ENCODE peak calls at places on chromosomes 2 and 18, in eight cellular contexts. S is mesothelial cell of epicardium, H is MM.1S, Q is progenitor cell of endocrine pancreas, E is nephron progenitor cell, W is right atrium auricular region, M is IMR-90, I is BJ. P is an unnamed sample.

GRCh38 chr2:150557020-150557644 is 69.7 kb upstream of the RND3 start:
- DNase-seq in M (no peak), H (no peak), S (no peak), Q (no peak), W (no peak), E (no peak), I (no peak), P (no peak)

GRCh38 chr2:120403261-120403660 is 57.3 kb downstream of the INHBB start:
- DNase-seq in E (no peak), I (no peak), W (no peak), S (no peak), M (no peak), H (no peak), Q (no peak), P (no peak)

GRCh38 chr2:60423066-60423465 is 130.4 kb downstream of the BCL11A start:
- DNase-seq in I (no peak), W (no peak), E (no peak), Q (no peak), M (no peak), S (no peak), H (no peak), P (no peak)

GRCh38 chr2:74527741-74528140 is 1.7 kb upstream of the DQX1 start:
- DNase-seq in H (no peak), I (no peak), Q (no peak), M (no peak), S (no peak), E (no peak), W (no peak), P (no peak)

GRCh38 chr2:37472959-37473358 is 128.5 kb downstream of the QPCT start:
- DNase-seq in Q (no peak), E (no peak), M (peak; percentile 81), W (no peak), I (no peak), H (no peak), S (no peak), P (peak; percentile 83)

GRCh38 chr2:128092656-128093055 is 1.7 kb downstream of the UGGT1 start:
- DNase-seq in H (no peak), E (no peak), W (no peak), I (no peak), S (no peak), M (no peak), Q (no peak), P (no peak)

GRCh38 chr2:5825686-5826085 is 133.5 kb downstream of the SOX11 start:
- DNase-seq in M (no peak), W (no peak), Q (no peak), S (no peak), H (no peak), I (no peak), E (no peak), P (no peak)

GRCh38 chr18:67517224-67517765 is 775 bp upstream of the DSEL start:
- DNase-seq in Q (no peak), E (no peak), S (no peak), I (no peak), W (peak; percentile 62), H (no peak), M (peak; percentile 25), P (no peak)

GRCh38 chr2:19711470-19712372 is 190.1 kb downstream of the TTC32 start:
- DNase-seq in H (peak; percentile 9), E (no peak), S (no peak), W (no peak), Q (no peak), M (peak; percentile 98), I (peak; percentile 98), P (peak; percentile 97)

GRCh38 chr18:2984703-2985261 is 28.2 kb downstream of the LPIN2 start:
- DNase-seq in W (no peak), I (no peak), Q (no peak), M (no peak), E (no peak), H (no peak), S (no peak), P (peak; percentile 32)

GRCh38 chr18:68484241-68484640 is 230.7 kb downstream of the TMX3 start:
- DNase-seq in W (no peak), I (no peak), H (no peak), M (peak; percentile 55), Q (no peak), S (no peak), E (no peak), P (peak; percentile 51)

GRCh38 chr2:208584387-208584965 is 177.9 kb downstream of the PTH2R start:
- DNase-seq in M (no peak), S (no peak), H (no peak), E (no peak), W (no peak), Q (no peak), I (no peak), P (no peak)

GRCh38 chr2:164287041-164287440 is 334.2 kb downstream of the GRB14 start:
- DNase-seq in M (no peak), H (no peak), I (no peak), W (no peak), E (no peak), Q (no peak), S (no peak), P (no peak)

GRCh38 chr2:200735061-200735460 is 76.6 kb upstream of the BZW1 start:
- DNase-seq in S (no peak), E (no peak), H (no peak), M (no peak), I (no peak), W (no peak), Q (no peak), P (no peak)

GRCh38 chr18:41391616-41392610 is 563.1 kb upstream of the PIK3C3 start:
- DNase-seq in H (peak; percentile 22), M (peak; percentile 70), S (peak; percentile 31), W (no peak), E (peak; percentile 73), I (no peak), Q (peak; percentile 37), P (peak; percentile 68)

GRCh38 chr18:58838946-58839345 is 25.7 kb upstream of the ZNF532 start:
- DNase-seq in I (no peak), H (no peak), E (no peak), M (no peak), S (no peak), Q (no peak), W (no peak), P (no peak)

GRCh38 chr18:8816805-8817204 is 111.4 kb downstream of the MTCL1 start:
- DNase-seq in H (no peak), E (no peak), M (peak; percentile 84), W (no peak), Q (no peak), I (peak; percentile 42), S (no peak), P (no peak)

DNA sequence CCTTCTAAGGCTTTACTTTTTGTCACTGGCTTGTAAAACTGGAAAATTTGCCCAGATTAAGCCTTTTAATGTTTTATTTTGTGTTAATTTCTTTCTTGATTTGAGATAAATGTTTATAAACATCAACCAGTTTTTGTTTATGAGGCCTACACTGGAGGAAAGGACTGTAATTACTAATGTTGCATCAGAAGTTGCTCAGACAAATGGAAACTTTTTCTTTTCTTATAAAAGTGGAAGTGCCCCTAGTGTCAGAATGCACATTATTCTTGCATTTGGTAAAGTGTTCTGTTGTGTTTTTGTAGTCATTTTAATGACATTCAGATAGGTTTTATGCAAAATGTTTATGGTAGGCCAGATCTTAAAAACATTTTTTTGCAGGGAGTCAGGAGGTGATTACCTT is 25.3 kb downstream of the LCLAT1 start:
- DNase-seq in M (no peak), S (no peak), E (no peak), I (no peak), W (no peak), H (no peak), Q (no peak), P (no peak)
- TF ChIP-seq CTCF in M (peak; percentile 5), S (no peak), E (no peak), I (no peak), W (no peak), H (no peak), Q (no peak), P (no peak)

DNA sequence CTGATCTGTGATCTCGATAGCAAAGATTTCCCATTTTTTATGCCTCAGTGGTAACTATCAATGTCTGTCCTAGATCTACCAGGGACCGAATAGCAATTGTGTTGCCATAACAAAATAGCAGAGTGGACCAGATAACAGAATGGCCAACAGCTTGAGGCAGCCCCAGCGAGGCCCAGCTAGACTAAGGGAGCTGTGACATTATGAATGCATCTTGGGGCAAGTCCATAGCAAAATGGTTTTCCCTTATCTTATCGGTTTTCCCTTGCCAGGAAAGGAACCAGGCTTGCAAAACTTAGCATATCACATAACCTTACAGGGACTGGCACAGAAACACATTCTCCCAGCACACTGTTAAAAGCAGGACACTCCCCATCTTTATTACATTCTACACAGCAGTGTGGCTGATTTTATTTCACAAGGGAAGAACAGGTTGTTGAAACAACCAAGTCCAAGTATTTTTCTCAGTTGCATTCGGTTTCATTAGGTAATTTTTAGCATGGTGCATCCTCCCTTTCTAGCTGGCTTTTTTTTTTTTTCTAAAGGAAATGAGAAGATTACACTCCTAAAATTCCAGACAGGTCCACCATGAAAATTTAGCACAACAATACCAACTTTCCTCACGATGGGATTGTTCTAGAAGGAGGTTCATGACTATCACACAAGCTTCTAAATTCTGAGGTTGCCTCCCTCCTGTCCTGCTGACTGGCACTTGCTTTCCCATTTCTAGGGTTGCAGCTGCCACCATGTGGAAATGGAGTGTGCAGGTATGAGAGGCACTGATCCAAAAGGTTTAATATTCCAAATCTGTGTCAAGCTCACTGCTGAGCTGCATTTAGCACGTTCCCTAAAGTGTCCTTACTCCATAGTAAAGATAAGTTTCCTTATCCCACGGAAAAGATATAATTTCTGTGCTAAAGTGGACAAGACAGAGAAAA is 97.0 kb upstream of the SLC35G4 start:
- DNase-seq in Q (no peak), W (no peak), H (peak; percentile 56), I (no peak), M (no peak), E (no peak), S (no peak), P (peak; percentile 10)
- TF ChIP-seq CTCF in Q (peak; percentile 10), W (peak; percentile 35), H (peak; percentile 65), I (peak; percentile 26), M (peak; percentile 22), E (no peak), S (no peak), P (peak; percentile 20)

GRCh38 chr2:35858216-35858615 is 497.4 kb upstream of the CRIM1 start:
- DNase-seq in I (no peak), S (no peak), Q (no peak), H (no peak), E (no peak), W (no peak), M (no peak), P (peak; percentile 12)
- TF ChIP-seq CTCF in I (no peak), S (no peak), Q (no peak), H (peak; percentile 32), E (no peak), W (no peak), M (no peak), P (peak; percentile 35)

GRCh38 chr2:110818767-110819481 is 86.6 kb downstream of the ACOXL start:
- DNase-seq in M (no peak), I (no peak), S (no peak), H (no peak), E (no peak), Q (no peak), W (no peak), P (no peak)
- TF ChIP-seq CTCF in M (no peak), I (peak; percentile 9), S (no peak), H (peak; percentile 34), E (peak; percentile 18), Q (peak; percentile 28), W (no peak), P (no peak)

DNA sequence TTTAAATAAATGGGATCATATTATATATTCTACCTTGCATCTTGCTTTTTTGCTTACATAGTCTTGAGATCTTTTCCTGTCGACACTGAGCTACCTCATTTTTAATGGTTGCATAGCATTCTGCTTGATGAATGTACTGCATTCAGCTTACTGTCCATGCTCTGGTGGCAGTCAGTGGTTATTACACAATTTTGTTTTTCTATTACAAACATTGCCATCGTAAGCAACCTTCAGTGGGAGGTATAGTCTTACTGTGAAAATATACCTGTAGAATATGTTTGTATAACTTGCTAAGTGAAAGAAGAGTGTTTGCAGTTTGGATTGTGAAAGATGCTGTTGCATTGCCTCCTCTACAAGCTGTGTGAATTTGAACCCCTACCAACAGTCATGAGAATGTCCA is 43.4 kb downstream of the UBXN4 start:
- DNase-seq in S (no peak), W (no peak), E (no peak), I (no peak), Q (no peak), M (no peak), H (no peak), P (no peak)
- TF ChIP-seq CTCF in S (no peak), W (no peak), E (peak; percentile 18), I (peak; percentile 18), Q (peak; percentile 25), M (no peak), H (peak; percentile 17), P (peak; percentile 23)